ENCODE peak calls at places on chromosome 19, in six cellular contexts. B is stimulated activated CD8-positive, alpha-beta memory T cell treated with anti-CD3 and anti-CD28 coated beads, Interleukin-15, amount 100 ng/mL, for 1 hour; P is PC-3; O is CMK; H is effector memory CD8-positive, alpha-beta T cell; C is HEK293T. Q is an unnamed sample.

GRCh38 chr19:2016041-2016807 is 710 bp upstream of the BTBD2 start:
- DNase-seq in O (peak), B (no peak), P (peak), C (peak), H (peak), Q (no peak)

GRCh38 chr19:8638078-8638619 is 7.7 kb downstream of the NFILZ start:
- DNase-seq in O (no peak), H (no peak), B (no peak), P (peak), C (no peak), Q (no peak)

GRCh38 chr19:14031719-14032480 is at the start of gene IL27RA:
- DNase-seq in P (peak), B (peak), H (peak), C (peak), O (peak), Q (peak)

GRCh38 chr19:19386373-19386869 is 19.1 kb upstream of the GATAD2A start:
- DNase-seq in B (no peak), O (no peak), P (no peak), C (no peak), H (no peak), Q (peak)

GRCh38 chr19:10685210-10685609 is 16.0 kb upstream of the QTRT1 start:
- DNase-seq in B (no peak), H (no peak), C (no peak), P (no peak), O (no peak), Q (no peak)

GRCh38 chr19:45117167-45117594 is 24.2 kb downstream of the PPP1R37 start:
- DNase-seq in O (no peak), C (no peak), B (no peak), P (no peak), H (no peak), Q (peak)

GRCh38 chr19:1164684-1165531 is 9.2 kb downstream of the SBNO2 start:
- DNase-seq in C (no peak), P (no peak), H (no peak), B (no peak), O (no peak), Q (no peak)

GRCh38 chr19:18438331-18439024 is 545 bp upstream of the ISYNA1 start:
- DNase-seq in H (no peak), P (no peak), B (no peak), O (no peak), C (peak), Q (no peak)

GRCh38 chr19:29658221-29658991 is 6.9 kb upstream of the PLEKHF1 start:
- DNase-seq in C (no peak), H (no peak), P (no peak), O (no peak), B (no peak), Q (no peak)

GRCh38 chr19:29775575-29775900 is 36.3 kb upstream of the CCNE1 start:
- DNase-seq in C (no peak), O (no peak), B (no peak), P (no peak), H (no peak), Q (no peak)

GRCh38 chr19:57720878-57721277 is 6.5 kb downstream of the ZNF671 start:
- DNase-seq in B (no peak), O (no peak), P (no peak), C (no peak), H (no peak), Q (no peak)

GRCh38 chr19:55407625-55408319 is at the start of gene UBE2S:
- DNase-seq in O (peak), H (peak), C (peak), P (peak), B (peak), Q (peak)

GRCh38 chr19:4374451-4375163 is 25.7 kb downstream of the SH3GL1 start:
- DNase-seq in B (no peak), C (no peak), P (peak), O (peak), H (no peak), Q (no peak)

GRCh38 chr19:32971012-32971595 is 654 bp downstream of the CEP89 start:
- DNase-seq in B (no peak), O (no peak), P (no peak), C (no peak), H (no peak), Q (no peak)

GRCh38 chr19:18433039-18433691 is 4.8 kb downstream of the ISYNA1 start:
- DNase-seq in O (no peak), P (no peak), H (no peak), B (no peak), C (no peak), Q (peak)

GRCh38 chr19:48835734-48836088 is 580 bp downstream of the HSD17B14 start:
- DNase-seq in C (peak), H (peak), P (peak), B (peak), O (peak), Q (peak)

GRCh38 chr19:292281-292884 is 1.2 kb upstream of the PLPP2 start:
- DNase-seq in C (no peak), P (no peak), H (no peak), O (no peak), B (no peak), Q (no peak)

GRCh38 chr19:14632286-14632685 is 42.4 kb downstream of the ADGRE3 start:
- DNase-seq in P (peak), B (no peak), C (peak), H (no peak), O (peak), Q (peak)

GRCh38 chr19:43532571-43532961 is 422 bp upstream of the ZNF575 start:
- DNase-seq in H (no peak), O (no peak), C (no peak), B (no peak), P (no peak), Q (no peak)

GRCh38 chr19:2548966-2549365 is 73.0 kb downstream of the GADD45B start:
- DNase-seq in O (no peak), B (no peak), C (no peak), P (no peak), H (no peak), Q (no peak)

GRCh38 chr19:4059931-4060620 is 6.6 kb downstream of the ZBTB7A start:
- DNase-seq in H (peak), B (no peak), P (no peak), O (no peak), C (no peak), Q (no peak)

GRCh38 chr19:55443824-55444719 is 972 bp upstream of the SHISA7 start:
- DNase-seq in B (no peak), P (no peak), O (peak), C (no peak), H (no peak), Q (no peak)

GRCh38 chr19:5118026-5118425 is 149.1 kb downstream of the KDM4B start:
- DNase-seq in H (no peak), O (no peak), B (no peak), C (no peak), P (no peak), Q (no peak)

GRCh38 chr19:1223018-1223855 is 14.6 kb downstream of the CBARP start:
- DNase-seq in P (peak), C (peak), H (no peak), O (no peak), B (no peak), Q (no peak)

GRCh38 chr19:3606174-3606689 is 443 bp downstream of the TBXA2R start:
- DNase-seq in B (no peak), H (no peak), O (no peak), C (no peak), P (peak), Q (peak)

GRCh38 chr19:18939922-18940775 is 868 bp downstream of the HOMER3 start:
- DNase-seq in H (no peak), C (no peak), O (no peak), P (peak), B (no peak), Q (peak)

GRCh38 chr19:37172368-37173366 is at the start of gene ZNF585A:
- DNase-seq in H (peak), P (peak), O (peak), C (peak), B (peak), Q (peak)

GRCh38 chr19:2330632-2331284 is 2.3 kb downstream of the SPPL2B start:
- DNase-seq in C (no peak), B (no peak), P (no peak), O (no peak), H (no peak), Q (no peak)

GRCh38 chr19:1263198-1263597 is 5.9 kb upstream of the CIRBP start:
- DNase-seq in C (no peak), H (no peak), P (no peak), O (no peak), B (no peak), Q (peak)

GRCh38 chr19:46730595-46730994 is 13.7 kb upstream of the PRKD2 start:
- DNase-seq in B (no peak), P (no peak), H (no peak), O (no peak), C (no peak), Q (no peak)

GRCh38 chr19:8208119-8208709 is 956 bp upstream of the CERS4 start:
- DNase-seq in O (no peak), B (no peak), C (no peak), P (peak), H (peak), Q (peak)

GRCh38 chr19:52229524-52229923 is 39.7 kb downstream of the PPP2R1A start:
- DNase-seq in C (no peak), O (no peak), B (no peak), P (no peak), H (no peak), Q (no peak)

GRCh38 chr19:18419195-18419698 is at the start of gene SSBP4:
- DNase-seq in O (no peak), P (peak), B (no peak), C (peak), H (peak), Q (peak)

GRCh38 chr19:14619404-14619803 is 36.5 kb downstream of the CLEC17A start:
- DNase-seq in B (no peak), H (no peak), P (no peak), C (no peak), O (no peak), Q (no peak)

GRCh38 chr19:29596885-29597525 is 9.1 kb upstream of the POP4 start:
- DNase-seq in C (peak), P (peak), O (no peak), B (no peak), H (no peak), Q (no peak)

GRCh38 chr19:15175609-15176008 is 25.2 kb downstream of the NOTCH3 start:
- DNase-seq in O (no peak), B (no peak), C (no peak), H (no peak), P (no peak), Q (no peak)

GRCh38 chr19:33348301-33349010 is 25.1 kb upstream of the CEBPG start:
- DNase-seq in P (no peak), O (no peak), H (no peak), B (no peak), C (no peak), Q (no peak)

GRCh38 chr19:1864480-1865171 is 1.2 kb upstream of the KLF16 start:
- DNase-seq in H (peak), C (peak), O (peak), P (peak), B (no peak), Q (peak)

GRCh38 chr19:51799998-51800848 is 5.3 kb downstream of the FPR3 start:
- DNase-seq in B (no peak), C (no peak), O (peak), H (no peak), P (no peak), Q (no peak)

Q was measured in naive B cell.